ENCODE peak calls at places on chromosomes 2 and 18, in ten cellular contexts. E, B, S, F, U, D, R, I, T and L are unnamed samples.

GRCh38 chr2:99850076-99850710 is 292.2 kb downstream of the AFF3 start:
- DNase-seq in E (no peak), B (no peak), S (no peak), F (no peak), U (no peak), D (no peak), R (peak), I (no peak), T (no peak), L (no peak)

GRCh38 chr18:48488388-48488850 is 50.4 kb upstream of the CTIF start:
- DNase-seq in E (peak), B (no peak), S (peak), F (peak), U (no peak), D (peak), R (peak), I (peak), T (peak), L (no peak)

GRCh38 chr2:50930726-50931125 is 101.2 kb downstream of the NRXN1 start:
- DNase-seq in E (no peak), B (no peak), S (no peak), F (no peak), U (no peak), D (no peak), R (no peak), I (no peak), T (no peak), L (no peak)

GRCh38 chr2:8588831-8589191 is 93.0 kb upstream of the ID2 start:
- DNase-seq in E (no peak), B (no peak), S (no peak), F (no peak), U (no peak), D (no peak), R (no peak), I (no peak), T (no peak), L (no peak)

GRCh38 chr2:61065706-61066688 is at the start of gene SANBR:
- DNase-seq in E (peak), B (peak), S (peak), F (peak), U (peak), D (peak), R (peak), I (no peak), T (peak), L (peak)

GRCh38 chr18:59908790-59909189 is 9.0 kb downstream of the PMAIP1 start:
- DNase-seq in E (no peak), B (no peak), S (no peak), F (no peak), U (no peak), D (no peak), R (peak), I (no peak), T (no peak), L (no peak)

GRCh38 chr18:7754725-7755181 is 187.6 kb downstream of the PTPRM start:
- DNase-seq in E (peak), B (no peak), S (peak), F (no peak), U (no peak), D (no peak), R (no peak), I (no peak), T (peak), L (no peak)

GRCh38 chr18:23154021-23154420 is 18.7 kb downstream of the CABLES1 start:
- DNase-seq in E (no peak), B (no peak), S (no peak), F (no peak), U (no peak), D (no peak), R (no peak), I (no peak), T (no peak), L (no peak)

GRCh38 chr2:103410221-103410620 is 648.4 kb downstream of the TMEM182 start:
- DNase-seq in E (no peak), B (no peak), S (no peak), F (no peak), U (no peak), D (no peak), R (no peak), I (no peak), T (no peak), L (no peak)

GRCh38 chr2:9996321-9996720 is 44.8 kb downstream of the GRHL1 start:
- DNase-seq in E (no peak), B (no peak), S (peak), F (no peak), U (no peak), D (no peak), R (no peak), I (no peak), T (no peak), L (no peak)

GRCh38 chr2:96687266-96687665 is 44.7 kb downstream of the FER1L5 start:
- DNase-seq in E (no peak), B (no peak), S (no peak), F (no peak), U (no peak), D (no peak), R (no peak), I (no peak), T (no peak), L (no peak)

GRCh38 chr2:216992056-216992455 is 132.2 kb upstream of the TNP1 start:
- DNase-seq in E (no peak), B (no peak), S (no peak), F (no peak), U (no peak), D (no peak), R (no peak), I (no peak), T (no peak), L (no peak)

GRCh38 chr2:27956895-27957294 is 66.4 kb downstream of the BABAM2 start:
- DNase-seq in E (no peak), B (no peak), S (no peak), F (no peak), U (no peak), D (no peak), R (peak), I (no peak), T (peak), L (no peak)

GRCh38 chr18:13254971-13255927 is 36.7 kb downstream of the LDLRAD4 start:
- DNase-seq in E (no peak), B (no peak), S (peak), F (peak), U (no peak), D (no peak), R (no peak), I (no peak), T (no peak), L (no peak)

GRCh38 chr18:45802814-45803492 is 22.5 kb upstream of the SIGLEC15 start:
- DNase-seq in E (no peak), B (no peak), S (no peak), F (no peak), U (no peak), D (no peak), R (peak), I (peak), T (peak), L (no peak)

GRCh38 chr2:173692068-173692467 is 273.1 kb downstream of the SP3 start:
- DNase-seq in E (no peak), B (no peak), S (no peak), F (peak), U (no peak), D (no peak), R (no peak), I (no peak), T (no peak), L (no peak)

GRCh38 chr2:48332286-48332685 is 197.7 kb upstream of the STON1 start:
- DNase-seq in E (no peak), B (no peak), S (no peak), F (no peak), U (peak), D (no peak), R (peak), I (no peak), T (no peak), L (no peak)

GRCh38 chr18:3053081-3053480 is 40.1 kb upstream of the LPIN2 start:
- DNase-seq in E (no peak), B (no peak), S (no peak), F (no peak), U (no peak), D (no peak), R (no peak), I (no peak), T (no peak), L (no peak)

GRCh38 chr2:240400319-240401161 is 34.9 kb upstream of the GPC1 start:
- DNase-seq in E (peak), B (no peak), S (peak), F (no peak), U (no peak), D (no peak), R (no peak), I (no peak), T (no peak), L (no peak)

GRCh38 chr2:227877359-227878309 is 6.2 kb downstream of the DAW1 start:
- DNase-seq in E (no peak), B (no peak), S (no peak), F (no peak), U (no peak), D (no peak), R (peak), I (no peak), T (no peak), L (no peak)

GRCh38 chr2:234326694-234327093 is 170.2 kb downstream of the ARL4C start:
- DNase-seq in E (no peak), B (no peak), S (no peak), F (no peak), U (no peak), D (no peak), R (no peak), I (no peak), T (no peak), L (no peak)

GRCh38 chr2:62672601-62673000 is 32.9 kb upstream of the EHBP1 start:
- DNase-seq in E (no peak), B (no peak), S (no peak), F (no peak), U (no peak), D (no peak), R (peak), I (no peak), T (peak), L (no peak)

GRCh38 chr18:67665266-67665665 is 148.7 kb upstream of the DSEL start:
- DNase-seq in E (no peak), B (no peak), S (no peak), F (no peak), U (no peak), D (no peak), R (no peak), I (no peak), T (peak), L (no peak)

GRCh38 chr2:218400167-218400929 is 680 bp downstream of the CTDSP1 start:
- DNase-seq in E (peak), B (peak), S (peak), F (peak), U (peak), D (peak), R (no peak), I (no peak), T (no peak), L (no peak)

GRCh38 chr18:57435851-57436192 is 648 bp downstream of the ONECUT2 start:
- DNase-seq in E (peak), B (no peak), S (no peak), F (no peak), U (no peak), D (peak), R (no peak), I (no peak), T (no peak), L (no peak)

GRCh38 chr18:59593291-59593717 is 103.9 kb downstream of the CCBE1 start:
- DNase-seq in E (no peak), B (no peak), S (no peak), F (no peak), U (no peak), D (no peak), R (no peak), I (no peak), T (peak), L (no peak)

GRCh38 chr2:27249077-27249890 is 13.6 kb downstream of the SLC30A3 start:
- DNase-seq in E (no peak), B (no peak), S (no peak), F (no peak), U (no peak), D (no peak), R (no peak), I (no peak), T (no peak), L (no peak)

GRCh38 chr2:161414385-161415040 is 1.6 kb upstream of the TBR1 start:
- DNase-seq in E (peak), B (no peak), S (no peak), F (peak), U (peak), D (peak), R (peak), I (no peak), T (no peak), L (peak)

GRCh38 chr2:60995376-60995775 is 22.1 kb upstream of the PEX13 start:
- DNase-seq in E (no peak), B (no peak), S (no peak), F (no peak), U (no peak), D (no peak), R (no peak), I (no peak), T (no peak), L (no peak)

GRCh38 chr2:101559576-101559975 is 84.7 kb upstream of the RFX8 start:
- DNase-seq in E (no peak), B (no peak), S (no peak), F (no peak), U (no peak), D (no peak), R (peak), I (no peak), T (no peak), L (no peak)

GRCh38 chr2:69185807-69186206 is 172.8 kb downstream of the ANTXR1 start:
- DNase-seq in E (no peak), B (no peak), S (no peak), F (no peak), U (no peak), D (no peak), R (no peak), I (no peak), T (no peak), L (no peak)
- TF ChIP-seq CTCF in E (no peak), B (no peak), S (no peak), F (no peak), U (no peak), D (no peak), R (no peak), I (no peak), T (no peak), L (no peak)

DNA sequence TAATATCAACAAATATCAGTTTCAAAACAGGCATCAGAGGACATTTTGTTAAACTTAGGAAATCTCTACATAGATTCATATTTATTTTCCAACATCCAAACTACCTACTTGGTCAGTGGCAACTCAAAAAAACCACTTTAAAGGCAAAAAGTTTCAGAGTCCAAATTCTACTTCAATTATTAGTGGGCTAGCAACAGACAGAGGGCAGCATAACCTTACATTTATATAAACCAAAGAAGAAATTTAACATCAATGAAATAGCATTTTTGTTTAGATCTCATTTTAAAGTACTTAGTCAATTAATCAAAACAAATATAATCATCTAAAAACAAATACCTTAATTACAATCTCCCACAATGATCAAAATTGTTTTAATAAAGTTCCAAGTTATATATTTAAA is 33.3 kb downstream of the RTTN start:
- DNase-seq in E (no peak), B (no peak), S (no peak), F (no peak), U (no peak), D (no peak), R (peak), I (no peak), T (no peak), L (no peak)
- TF ChIP-seq CTCF in E (peak), B (peak), S (peak), F (no peak), U (no peak), D (no peak), R (peak), I (peak), T (peak), L (peak)

DNA sequence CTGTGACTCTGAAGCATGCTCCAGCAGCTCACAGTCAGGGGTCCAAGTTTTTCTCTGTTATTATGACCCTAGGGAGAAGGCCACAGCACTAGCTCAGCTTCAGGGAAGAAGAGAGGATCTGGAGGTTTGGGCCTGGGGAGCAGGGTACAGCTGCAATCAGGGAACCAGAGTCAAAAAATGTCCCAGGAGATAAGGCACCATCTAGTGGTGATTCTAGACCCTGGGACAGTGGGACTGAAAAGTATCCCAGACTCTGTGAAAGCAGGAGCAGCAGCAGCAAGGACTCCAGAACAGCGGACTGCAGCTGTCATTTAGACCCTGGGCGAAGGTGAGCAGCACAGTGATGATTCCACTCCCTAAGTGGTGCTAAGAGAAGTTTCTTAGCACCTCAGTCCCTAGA is 278.4 kb upstream of the DDX18 start:
- DNase-seq in E (no peak), B (no peak), S (no peak), F (no peak), U (peak), D (no peak), R (no peak), I (no peak), T (no peak), L (no peak)
- TF ChIP-seq CTCF in E (peak), B (peak), S (no peak), F (no peak), U (peak), D (no peak), R (no peak), I (peak), T (no peak), L (peak)

GRCh38 chr2:112579280-112579679 is 5.1 kb upstream of the CHCHD5 start:
- DNase-seq in E (no peak), B (no peak), S (no peak), F (no peak), U (no peak), D (no peak), R (peak), I (peak), T (peak), L (no peak)
- TF ChIP-seq CTCF in E (no peak), B (no peak), S (no peak), F (no peak), U (no peak), D (no peak), R (peak), I (no peak), T (no peak), L (no peak)

DNA sequence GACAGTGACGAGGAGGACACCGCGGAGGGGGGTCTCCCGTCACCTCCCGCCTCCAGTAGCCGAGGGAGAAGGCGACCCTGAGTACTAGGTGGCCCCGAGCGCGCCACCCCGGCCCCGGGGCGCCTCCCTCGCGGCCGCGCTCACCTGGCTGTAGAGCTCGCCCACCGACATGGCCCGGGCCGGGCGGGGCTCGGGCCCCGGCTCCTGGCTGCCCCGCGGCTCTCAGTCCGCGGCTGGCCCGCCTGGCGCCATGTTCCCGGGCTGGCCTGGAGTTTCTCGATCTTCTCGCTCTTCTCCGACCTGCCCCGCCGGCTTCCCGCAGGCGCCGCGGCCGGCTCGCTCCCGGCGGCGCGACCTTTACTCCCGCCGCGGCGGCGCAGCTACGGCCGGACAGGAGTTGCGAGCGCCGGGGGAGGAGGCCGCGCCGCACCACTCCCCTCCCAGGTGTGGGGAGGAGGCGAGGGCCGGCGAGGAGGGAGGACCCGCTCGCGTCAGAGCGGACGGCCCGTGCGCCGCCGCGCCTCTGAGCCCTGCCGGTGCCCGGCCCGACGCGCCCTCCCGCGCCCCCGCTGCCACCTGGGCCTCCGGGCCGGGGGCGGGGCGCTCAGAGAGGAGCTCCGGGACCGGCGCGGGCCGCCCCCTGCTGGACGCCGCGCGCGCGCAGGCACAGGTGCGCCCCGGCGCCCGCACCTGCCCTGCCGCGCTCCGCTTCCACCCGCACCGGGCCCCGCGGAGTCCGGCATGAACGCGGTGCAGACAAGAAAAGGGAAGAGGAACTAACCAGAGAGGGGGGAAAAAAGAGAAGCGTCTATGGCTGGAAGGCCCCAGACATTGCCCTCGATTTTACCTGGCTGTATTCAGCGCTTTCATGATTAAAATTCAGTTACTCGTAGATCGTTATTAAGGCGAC is at the start of gene MYO5B:
- DNase-seq in E (peak), B (peak), S (peak), F (peak), U (peak), D (peak), R (no peak), I (no peak), T (no peak), L (peak)
- TF ChIP-seq CTCF in E (peak), B (no peak), S (no peak), F (peak), U (peak), D (no peak), R (no peak), I (peak), T (no peak), L (peak)